ENCODE peak calls at places on chromosomes 12 and 14, in seven cellular contexts. One of them, this sample, is unnamed.

GRCh38 chr14:102220031-102220430 is 80.3 kb downstream of the WDR20 start:
- DNase-seq in psoas muscle: no peak
- DNase-seq in HFF-Myc: no peak
- DNase-seq in activated B cell treated with CpG ODN at 0.5 μM for 24 hours: peak
- DNase-seq in tibial artery: no peak
- DNase-seq in fibroblast of mammary gland: no peak
- DNase-seq in heart left ventricle: no peak
- DNase-seq in this sample: no peak

GRCh38 chr14:90444077-90444696 is 47.4 kb downstream of the CALM1 start:
- DNase-seq in heart left ventricle: no peak
- DNase-seq in activated B cell treated with CpG ODN at 0.5 μM for 24 hours: no peak
- DNase-seq in psoas muscle: peak
- DNase-seq in HFF-Myc: no peak
- DNase-seq in tibial artery: no peak
- DNase-seq in fibroblast of mammary gland: peak
- DNase-seq in this sample: no peak

GRCh38 chr14:68767248-68767645 is 25.6 kb downstream of the ZFP36L1 start:
- DNase-seq in heart left ventricle: no peak
- DNase-seq in HFF-Myc: no peak
- DNase-seq in tibial artery: no peak
- DNase-seq in activated B cell treated with CpG ODN at 0.5 μM for 24 hours: no peak
- DNase-seq in fibroblast of mammary gland: no peak
- DNase-seq in psoas muscle: no peak
- DNase-seq in this sample: no peak

GRCh38 chr12:75452675-75453330 is 27.8 kb upstream of the GLIPR1 start:
- DNase-seq in heart left ventricle: no peak
- DNase-seq in activated B cell treated with CpG ODN at 0.5 μM for 24 hours: no peak
- DNase-seq in psoas muscle: no peak
- DNase-seq in fibroblast of mammary gland: peak
- DNase-seq in HFF-Myc: no peak
- DNase-seq in tibial artery: no peak
- DNase-seq in this sample: no peak

GRCh38 chr12:73352826-73353225 is 1080.7 kb downstream of the TRHDE start:
- DNase-seq in heart left ventricle: no peak
- DNase-seq in tibial artery: no peak
- DNase-seq in activated B cell treated with CpG ODN at 0.5 μM for 24 hours: no peak
- DNase-seq in HFF-Myc: no peak
- DNase-seq in fibroblast of mammary gland: no peak
- DNase-seq in psoas muscle: no peak
- DNase-seq in this sample: no peak

GRCh38 chr14:53542692-53543091 is 389.6 kb upstream of the DDHD1 start:
- DNase-seq in HFF-Myc: no peak
- DNase-seq in tibial artery: no peak
- DNase-seq in psoas muscle: no peak
- DNase-seq in activated B cell treated with CpG ODN at 0.5 μM for 24 hours: no peak
- DNase-seq in heart left ventricle: no peak
- DNase-seq in fibroblast of mammary gland: peak
- DNase-seq in this sample: no peak

GRCh38 chr12:58252914-58253313 is 311.5 kb downstream of the ATP23 start:
- DNase-seq in HFF-Myc: no peak
- DNase-seq in psoas muscle: no peak
- DNase-seq in tibial artery: no peak
- DNase-seq in heart left ventricle: no peak
- DNase-seq in fibroblast of mammary gland: no peak
- DNase-seq in activated B cell treated with CpG ODN at 0.5 μM for 24 hours: no peak
- DNase-seq in this sample: no peak

GRCh38 chr12:57585156-57585555 is 5.8 kb upstream of the PIP4K2C start:
- DNase-seq in fibroblast of mammary gland: no peak
- DNase-seq in HFF-Myc: no peak
- DNase-seq in heart left ventricle: no peak
- DNase-seq in tibial artery: no peak
- DNase-seq in psoas muscle: no peak
- DNase-seq in activated B cell treated with CpG ODN at 0.5 μM for 24 hours: no peak
- DNase-seq in this sample: no peak

GRCh38 chr12:1913377-1914115 is 4.9 kb downstream of the CACNA2D4 start:
- DNase-seq in fibroblast of mammary gland: no peak
- DNase-seq in psoas muscle: no peak
- DNase-seq in heart left ventricle: no peak
- DNase-seq in activated B cell treated with CpG ODN at 0.5 μM for 24 hours: no peak
- DNase-seq in HFF-Myc: no peak
- DNase-seq in tibial artery: no peak
- DNase-seq in this sample: peak

GRCh38 chr12:85920324-85920947 is 46.3 kb downstream of the NTS start:
- DNase-seq in heart left ventricle: no peak
- DNase-seq in psoas muscle: no peak
- DNase-seq in tibial artery: no peak
- DNase-seq in activated B cell treated with CpG ODN at 0.5 μM for 24 hours: no peak
- DNase-seq in fibroblast of mammary gland: peak
- DNase-seq in HFF-Myc: peak
- DNase-seq in this sample: no peak

DNA sequence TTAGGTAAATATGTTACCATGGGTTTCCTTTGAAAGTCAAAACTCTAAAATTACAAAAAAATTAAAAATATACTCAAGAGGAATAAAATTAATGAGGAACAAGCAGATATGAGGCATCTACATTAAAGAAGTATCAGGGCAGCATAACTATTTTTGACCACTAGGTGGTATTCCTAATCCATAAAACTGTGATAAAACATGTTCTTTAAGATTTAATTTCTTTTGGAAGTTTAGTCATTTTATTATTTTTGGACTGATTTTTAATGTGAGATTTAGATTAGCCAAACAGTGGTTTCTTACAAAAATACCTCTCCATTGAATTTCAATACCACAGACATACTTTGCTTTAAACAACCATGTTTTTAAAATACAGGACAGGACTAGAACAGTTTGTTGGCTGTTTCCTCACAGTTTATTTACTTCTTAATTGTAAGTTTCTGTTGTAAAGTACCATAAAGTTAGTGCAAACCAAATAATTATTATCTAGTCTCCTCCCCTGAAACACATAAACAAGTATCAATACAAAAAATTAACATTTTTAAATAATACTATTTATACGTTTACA is 49.8 kb downstream of the NTS start:
- DNase-seq in heart left ventricle: no peak
- DNase-seq in fibroblast of mammary gland: peak
- DNase-seq in activated B cell treated with CpG ODN at 0.5 μM for 24 hours: no peak
- DNase-seq in psoas muscle: no peak
- DNase-seq in HFF-Myc: peak
- DNase-seq in tibial artery: no peak
- DNase-seq in this sample: no peak
- TF ChIP-seq CTCF in heart left ventricle: peak
- TF ChIP-seq CTCF in fibroblast of mammary gland: peak
- TF ChIP-seq CTCF in activated B cell treated with CpG ODN at 0.5 μM for 24 hours: no peak
- TF ChIP-seq CTCF in psoas muscle: peak
- TF ChIP-seq CTCF in HFF-Myc: peak
- TF ChIP-seq CTCF in tibial artery: peak
- TF ChIP-seq CTCF in this sample: peak

DNA sequence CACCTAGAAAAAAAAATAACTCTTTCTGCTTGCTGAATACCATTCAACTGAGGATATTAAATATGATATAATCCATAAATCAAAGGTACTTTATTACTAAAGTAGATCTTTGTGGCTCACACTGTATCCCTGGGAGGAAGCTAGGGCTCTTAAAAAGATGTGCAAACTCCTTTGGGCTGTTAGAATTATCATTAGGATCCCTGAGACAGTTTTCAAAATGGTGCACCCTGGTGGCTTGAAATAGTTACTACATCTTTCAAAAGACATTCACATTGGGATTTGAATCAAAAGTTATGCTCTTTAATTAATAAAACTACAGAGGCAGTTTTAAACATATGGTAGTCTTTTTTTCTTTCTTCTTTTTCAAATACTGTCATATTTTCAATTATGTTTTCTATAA is 228.5 kb upstream of the G2E3 start:
- DNase-seq in tibial artery: no peak
- DNase-seq in heart left ventricle: no peak
- DNase-seq in psoas muscle: no peak
- DNase-seq in HFF-Myc: no peak
- DNase-seq in activated B cell treated with CpG ODN at 0.5 μM for 24 hours: no peak
- DNase-seq in fibroblast of mammary gland: peak
- DNase-seq in this sample: no peak
- TF ChIP-seq CTCF in tibial artery: no peak
- TF ChIP-seq CTCF in heart left ventricle: peak
- TF ChIP-seq CTCF in psoas muscle: peak
- TF ChIP-seq CTCF in HFF-Myc: peak
- TF ChIP-seq CTCF in activated B cell treated with CpG ODN at 0.5 μM for 24 hours: no peak
- TF ChIP-seq CTCF in fibroblast of mammary gland: peak
- TF ChIP-seq CTCF in this sample: peak

DNA sequence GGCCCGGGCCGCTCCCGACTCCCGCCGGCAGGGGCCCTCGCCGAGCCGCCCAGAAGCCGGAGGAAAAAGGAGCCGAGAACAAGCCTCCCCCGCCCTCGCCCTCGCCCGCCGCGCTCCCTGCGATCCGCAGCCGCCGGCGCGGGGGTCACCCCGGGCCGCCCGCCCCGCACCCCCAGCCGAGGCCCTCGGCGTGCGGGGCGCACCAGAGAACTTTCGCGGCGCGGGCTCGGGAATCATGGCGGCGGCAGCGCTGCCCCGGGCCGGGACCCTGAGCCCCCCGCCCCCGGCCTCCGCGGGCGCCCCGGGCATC is 519 bp downstream of the CDK2AP1 start:
- DNase-seq in heart left ventricle: peak
- DNase-seq in fibroblast of mammary gland: peak
- DNase-seq in HFF-Myc: no peak
- DNase-seq in activated B cell treated with CpG ODN at 0.5 μM for 24 hours: peak
- DNase-seq in psoas muscle: peak
- DNase-seq in tibial artery: peak
- DNase-seq in this sample: peak
- TF ChIP-seq CTCF in heart left ventricle: peak
- TF ChIP-seq CTCF in fibroblast of mammary gland: no peak
- TF ChIP-seq CTCF in HFF-Myc: peak
- TF ChIP-seq CTCF in activated B cell treated with CpG ODN at 0.5 μM for 24 hours: no peak
- TF ChIP-seq CTCF in psoas muscle: peak
- TF ChIP-seq CTCF in tibial artery: peak
- TF ChIP-seq CTCF in this sample: peak

DNA sequence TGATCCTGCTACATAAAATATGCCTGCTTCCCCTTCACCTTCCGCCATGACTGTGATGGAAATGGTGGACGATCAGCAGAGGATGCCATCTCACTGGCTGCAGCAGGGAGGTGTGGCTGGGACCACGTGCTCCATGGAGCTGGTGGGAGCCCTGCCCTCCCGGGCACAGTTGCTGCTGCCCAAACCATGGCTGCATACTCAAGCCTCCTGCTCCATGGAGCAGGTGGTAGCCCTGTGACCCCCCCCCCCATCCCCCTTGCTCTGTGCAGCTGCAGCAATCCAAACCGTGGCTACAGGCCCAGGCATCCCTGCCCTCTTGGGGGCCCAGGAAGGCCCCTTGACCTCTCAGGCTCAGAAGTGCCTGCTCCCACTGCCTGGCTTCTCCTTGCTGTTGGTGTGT is 597.5 kb upstream of the LMO3 start:
- DNase-seq in activated B cell treated with CpG ODN at 0.5 μM for 24 hours: no peak
- DNase-seq in heart left ventricle: no peak
- DNase-seq in tibial artery: no peak
- DNase-seq in psoas muscle: peak
- DNase-seq in HFF-Myc: no peak
- DNase-seq in fibroblast of mammary gland: no peak
- DNase-seq in this sample: no peak
- TF ChIP-seq CTCF in activated B cell treated with CpG ODN at 0.5 μM for 24 hours: no peak
- TF ChIP-seq CTCF in heart left ventricle: no peak
- TF ChIP-seq CTCF in tibial artery: no peak
- TF ChIP-seq CTCF in psoas muscle: no peak
- TF ChIP-seq CTCF in HFF-Myc: no peak
- TF ChIP-seq CTCF in fibroblast of mammary gland: no peak
- TF ChIP-seq CTCF in this sample: no peak

DNA sequence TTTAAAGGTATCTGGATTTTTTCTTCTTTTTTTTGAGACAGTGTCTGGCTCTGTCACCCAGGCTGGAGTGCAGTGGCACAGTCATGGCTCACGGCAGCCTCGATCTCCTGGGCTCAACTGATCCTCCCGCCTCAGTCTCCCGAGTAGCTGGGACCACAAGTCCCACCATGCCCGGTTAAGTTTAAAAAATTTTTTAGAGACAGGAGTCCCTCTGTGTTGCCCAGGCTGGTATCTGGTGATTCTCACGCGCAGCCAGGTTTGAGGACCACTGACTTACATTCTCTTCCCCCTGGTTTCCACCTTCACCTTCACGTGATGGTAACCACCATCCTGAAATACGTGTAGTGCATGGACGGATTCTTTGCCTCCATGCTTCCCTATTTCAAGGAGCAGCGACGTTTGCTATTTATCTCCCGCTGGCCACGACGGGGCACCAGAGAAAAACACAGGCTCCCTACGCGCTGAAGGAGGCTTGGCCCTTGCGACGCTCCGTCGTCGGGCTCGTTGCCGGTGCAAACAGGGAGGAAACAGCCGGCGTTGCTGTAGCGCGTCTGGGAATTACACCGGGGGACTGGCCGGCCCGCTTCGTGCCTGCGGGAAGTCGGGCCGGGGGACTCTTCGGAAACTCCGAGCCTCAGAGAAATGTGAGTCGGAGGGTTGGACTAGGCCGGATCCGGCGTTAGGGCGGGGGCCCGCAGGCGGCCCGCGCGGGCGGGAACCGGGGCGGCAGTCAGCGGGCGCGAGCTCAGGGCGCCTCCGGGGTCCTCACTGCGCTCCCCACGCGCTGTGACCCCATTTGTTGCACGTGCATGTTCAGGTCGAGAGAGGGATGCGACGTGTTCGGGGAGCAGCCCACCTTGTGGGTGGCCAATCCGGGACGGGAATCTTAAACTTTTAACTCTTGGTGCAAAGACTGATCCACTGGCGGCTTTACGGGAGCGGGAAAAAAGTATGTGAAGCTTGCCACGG is at the start of gene TCHP:
- DNase-seq in psoas muscle: peak
- DNase-seq in activated B cell treated with CpG ODN at 0.5 μM for 24 hours: peak
- DNase-seq in HFF-Myc: peak
- DNase-seq in tibial artery: peak
- DNase-seq in fibroblast of mammary gland: peak
- DNase-seq in heart left ventricle: peak
- DNase-seq in this sample: peak
- TF ChIP-seq CTCF in psoas muscle: peak
- TF ChIP-seq CTCF in activated B cell treated with CpG ODN at 0.5 μM for 24 hours: no peak
- TF ChIP-seq CTCF in HFF-Myc: peak
- TF ChIP-seq CTCF in tibial artery: no peak
- TF ChIP-seq CTCF in fibroblast of mammary gland: peak
- TF ChIP-seq CTCF in heart left ventricle: no peak
- TF ChIP-seq CTCF in this sample: peak

This sample was measured in type B pancreatic cell.